ENCODE peak calls at places on chromosomes 4 and X, in nine cellular contexts. P, W, Q, G, Z, A, K, E and J are unnamed samples. For H3K4me1, the result is how much of the 10 kb centered on the place peaks cover.

GRCh38 chrX:72269671-72270251 is 7.3 kb downstream of the RPS4X start:
- DNase-seq in P (no peak), W (peak), Q (no peak), G (no peak), Z (no peak), A (no peak), K (no peak), E (peak), J (no peak)

GRCh38 chr4:2363056-2363719 is 55.3 kb downstream of the ZFYVE28 start:
- DNase-seq in P (peak), W (no peak), Q (peak), G (no peak), Z (no peak), A (no peak), K (no peak), E (no peak), J (no peak)

GRCh38 chr4:128287159-128287870 is at the start of gene PGRMC2:
- DNase-seq in P (peak), W (no peak), Q (peak), G (no peak), Z (peak), A (no peak), K (no peak), E (peak), J (peak)

GRCh38 chr4:176778063-176778462 is 14.7 kb downstream of the VEGFC start:
- DNase-seq in P (no peak), W (no peak), Q (no peak), G (no peak), Z (no peak), A (no peak), K (no peak), E (no peak), J (no peak)

GRCh38 chr4:119025440-119025839 is 110.2 kb upstream of the MYOZ2 start:
- DNase-seq in P (peak), W (no peak), Q (no peak), G (peak), Z (peak), A (no peak), K (no peak), E (no peak), J (peak)

GRCh38 chrX:46317158-46317557 is 228.1 kb downstream of the ZNF674 start:
- DNase-seq in P (no peak), W (no peak), Q (no peak), G (no peak), Z (no peak), A (no peak), K (no peak), E (no peak), J (no peak)

GRCh38 chr4:3484057-3484973 is 21.2 kb downstream of the DOK7 start:
- DNase-seq in P (peak), W (peak), Q (no peak), G (peak), Z (no peak), A (no peak), K (no peak), E (peak), J (peak)

GRCh38 chrX:69503228-69503834 is 795 bp upstream of the NALF2 start:
- DNase-seq in P (no peak), W (no peak), Q (no peak), G (no peak), Z (no peak), A (no peak), K (no peak), E (no peak), J (no peak)

GRCh38 chr4:189861101-189861500 is 79.6 kb upstream of the FRG1 start:
- DNase-seq in P (no peak), W (no peak), Q (no peak), G (no peak), Z (no peak), A (no peak), K (no peak), E (no peak), J (no peak)

GRCh38 chr4:153113061-153113837 is 91.0 kb upstream of the TRIM2 start:
- DNase-seq in P (no peak), W (no peak), Q (no peak), G (no peak), Z (no peak), A (no peak), K (no peak), E (no peak), J (no peak)

GRCh38 chr4:105551968-105552746 is at the start of gene ARHGEF38:
- DNase-seq in P (peak), W (no peak), Q (peak), G (no peak), Z (peak), A (no peak), K (no peak), E (no peak), J (peak)

GRCh38 chr4:176433983-176434382 is 114.2 kb downstream of the SPCS3 start:
- DNase-seq in P (no peak), W (no peak), Q (no peak), G (no peak), Z (no peak), A (no peak), K (no peak), E (no peak), J (no peak)

GRCh38 chrX:37350034-37350365 is 836 bp downstream of the PRRG1 start:
- DNase-seq in P (no peak), W (no peak), Q (no peak), G (peak), Z (no peak), A (no peak), K (no peak), E (no peak), J (no peak)

GRCh38 chrX:38347136-38347535 is 5.3 kb upstream of the OTC start:
- DNase-seq in P (no peak), W (no peak), Q (no peak), G (no peak), Z (no peak), A (no peak), K (no peak), E (peak), J (no peak)

GRCh38 chr4:81756973-81757372 is 285.3 kb upstream of the RASGEF1B start:
- DNase-seq in P (no peak), W (no peak), Q (no peak), G (no peak), Z (no peak), A (peak), K (no peak), E (no peak), J (no peak)

GRCh38 chr4:140157341-140157740 is 3.4 kb upstream of the MAML3 start:
- DNase-seq in P (no peak), W (no peak), Q (no peak), G (no peak), Z (no peak), A (no peak), K (no peak), E (no peak), J (no peak)

GRCh38 chr4:140153744-140154571 is at the start of gene MAML3:
- DNase-seq in P (peak), W (peak), Q (peak), G (peak), Z (peak), A (no peak), K (peak), E (peak), J (peak)

GRCh38 chr4:140158234-140159030 is 4.4 kb upstream of the MAML3 start:
- DNase-seq in P (no peak), W (no peak), Q (no peak), G (no peak), Z (peak), A (no peak), K (no peak), E (no peak), J (peak)

GRCh38 chr4:140154572-140154891 is 548 bp upstream of the MAML3 start:
- DNase-seq in P (no peak), W (no peak), Q (no peak), G (no peak), Z (no peak), A (no peak), K (no peak), E (no peak), J (no peak)

DNA sequence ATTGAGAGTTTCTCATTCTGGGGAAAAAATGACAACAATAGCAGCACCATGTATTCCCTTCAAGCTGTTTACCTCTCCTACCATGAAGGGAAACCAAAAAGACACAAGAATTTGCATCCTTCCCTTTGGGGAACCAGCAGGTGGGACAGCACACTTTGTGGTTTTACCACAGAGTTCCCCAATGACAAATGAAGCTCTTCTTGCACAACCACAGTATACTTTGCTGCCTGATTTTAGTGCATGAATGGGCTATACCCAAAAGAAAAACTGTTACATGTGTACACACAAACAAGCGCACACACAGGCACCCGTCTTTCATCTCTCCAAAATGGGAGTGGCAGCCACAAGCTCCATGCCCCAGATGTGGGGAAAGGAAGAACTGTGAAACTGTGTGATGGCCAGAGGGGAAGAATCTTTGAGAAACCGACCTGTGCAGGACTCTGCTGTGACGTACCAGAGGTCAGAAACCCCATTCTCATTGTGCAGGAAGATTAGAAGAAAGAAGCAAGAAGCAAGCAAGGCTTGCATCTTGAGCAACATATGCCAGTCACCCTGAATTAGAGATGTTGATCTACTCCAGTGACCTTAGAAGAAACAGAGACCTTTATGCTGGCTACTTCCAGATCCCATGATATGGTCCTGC is 2.7 kb upstream of the MAML3 start:
- DNase-seq in P (no peak), W (no peak), Q (no peak), G (no peak), Z (no peak), A (peak), K (no peak), E (no peak), J (no peak)
- H3K27ac ChIP-seq in P (no peak), W (no peak), Q (no peak), G (no peak), Z (no peak), A (no peak), K (no peak), E (no peak), J (no peak)

DNA sequence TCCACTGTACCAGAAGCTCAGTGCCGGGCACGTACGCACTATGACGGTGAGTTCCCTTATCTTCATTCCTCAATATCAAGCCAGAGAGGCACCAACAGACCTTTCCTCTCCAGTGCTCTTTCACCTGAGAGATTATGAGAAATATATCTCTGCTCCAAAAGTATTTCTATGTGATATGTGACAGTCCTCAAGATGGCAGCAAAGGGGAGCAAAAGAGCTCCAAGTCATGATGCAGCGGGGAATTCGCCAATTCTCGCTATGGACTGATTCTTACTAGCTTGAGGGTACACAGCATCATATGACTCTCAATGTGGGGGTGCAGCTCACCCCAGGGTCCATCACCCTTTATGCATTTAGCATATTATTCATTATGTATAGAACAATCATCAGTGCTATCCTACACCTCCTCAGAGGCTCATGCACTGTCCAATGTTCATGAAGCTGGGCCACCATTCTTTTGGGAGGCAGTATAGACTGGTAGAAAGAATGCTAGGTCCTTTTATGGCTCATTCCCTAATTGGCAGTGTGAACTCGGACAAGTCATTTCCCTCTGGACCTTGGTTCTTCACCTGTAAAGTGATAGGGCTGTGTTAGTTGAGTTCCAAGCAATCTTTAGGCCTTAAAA is 12.8 kb upstream of the IQSEC2 start:
- DNase-seq in P (peak), W (no peak), Q (no peak), G (no peak), Z (no peak), A (no peak), K (no peak), E (no peak), J (no peak)
- TF ChIP-seq CTCF in P (no peak), W (no peak), Q (peak), G (no peak), Z (no peak), A (peak), K (no peak), E (no peak), J (no peak)

GRCh38 chr4:73617256-73617655 is 3.0 kb downstream of the RASSF6 start:
- DNase-seq in P (no peak), W (no peak), Q (no peak), G (no peak), Z (no peak), A (no peak), K (no peak), E (no peak), J (no peak)
- H3K4me1 ChIP-seq in P (under half), W (under half), Q (under half), G (under half), Z (under half), A (under half), K (under half), E (under half), J (under half)

GRCh38 chr4:113614414-113614813 is 147.1 kb downstream of the CAMK2D start:
- DNase-seq in P (no peak), W (no peak), Q (no peak), G (no peak), Z (no peak), A (no peak), K (no peak), E (no peak), J (no peak)

GRCh38 chr4:113617195-113617594 is 144.3 kb downstream of the CAMK2D start:
- DNase-seq in P (no peak), W (no peak), Q (no peak), G (no peak), Z (no peak), A (no peak), K (no peak), E (no peak), J (no peak)

GRCh38 chr4:113616443-113616842 is 145.1 kb downstream of the CAMK2D start:
- DNase-seq in P (no peak), W (no peak), Q (no peak), G (no peak), Z (no peak), A (no peak), K (no peak), E (no peak), J (no peak)

GRCh38 chr4:113610542-113610941 is 151.0 kb downstream of the CAMK2D start:
- DNase-seq in P (no peak), W (no peak), Q (no peak), G (no peak), Z (peak), A (no peak), K (no peak), E (peak), J (no peak)

GRCh38 chr4:113613503-113613902 is 148.0 kb downstream of the CAMK2D start:
- DNase-seq in P (no peak), W (no peak), Q (no peak), G (no peak), Z (no peak), A (no peak), K (no peak), E (no peak), J (no peak)
- H3K27ac ChIP-seq in P (no peak), W (no peak), Q (no peak), G (no peak), Z (no peak), A (no peak), K (no peak), E (peak), J (no peak)

DNA sequence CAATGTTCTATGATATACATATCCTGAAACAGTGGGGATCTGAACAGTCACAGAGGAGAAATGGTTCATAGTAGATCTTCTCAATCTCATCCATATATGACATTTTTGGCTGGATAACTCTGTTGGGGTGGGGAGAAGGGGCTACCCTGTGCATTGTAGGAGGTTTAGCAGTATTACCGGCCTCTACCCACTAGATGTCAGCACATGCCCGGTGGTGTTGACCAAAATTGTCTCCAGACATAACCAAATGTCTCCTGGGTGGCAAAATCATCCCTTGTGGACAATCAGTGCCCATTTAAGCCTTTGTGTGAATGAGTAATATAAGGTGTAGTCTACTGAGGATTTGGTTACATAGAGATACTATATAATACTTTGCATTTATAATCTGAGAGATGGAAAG is 89.9 kb downstream of the PLS3 start:
- DNase-seq in P (no peak), W (no peak), Q (peak), G (no peak), Z (no peak), A (peak), K (no peak), E (peak), J (peak)
- TF ChIP-seq CTCF in P (no peak), W (peak), Q (peak), G (peak), Z (peak), A (peak), K (no peak), E (peak), J (peak)

DNA sequence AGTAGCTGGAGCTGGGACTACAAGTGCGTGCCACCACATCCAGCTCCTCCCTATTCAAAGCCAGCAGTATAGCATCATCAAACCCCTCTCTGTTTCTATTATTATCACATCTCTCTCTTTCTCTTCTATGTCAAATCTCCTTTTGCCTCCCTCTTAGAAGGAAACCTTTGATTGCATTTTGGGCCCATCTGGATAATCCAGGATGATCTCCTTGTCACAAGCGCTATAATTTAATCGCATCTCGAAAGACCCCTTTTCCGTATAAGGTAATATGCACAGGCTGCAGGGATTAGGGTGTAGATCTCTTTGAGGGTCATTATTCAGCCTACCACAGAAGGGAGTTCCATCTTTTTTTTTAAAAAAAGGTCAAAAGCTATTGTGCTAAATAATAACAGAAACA is 46.4 kb upstream of the TBC1D9 start:
- DNase-seq in P (no peak), W (no peak), Q (no peak), G (no peak), Z (no peak), A (no peak), K (no peak), E (no peak), J (no peak)
- H3K4me1 ChIP-seq in P (under half), W (under half), Q (under half), G (under half), Z (under half), A (under half), K (under half), E (under half), J (under half)